ENCODE peak calls at places on chromosomes 2 and 18, in five cellular contexts. I, X, L, G and B are unnamed samples. For H3K4me1, the result is how much of the 10 kb centered on the place peaks cover.

GRCh38 chr2:205712508-205712907 is 30.2 kb downstream of the NRP2 start:
- DNase-seq in I (no peak), X (peak), L (no peak), G (no peak), B (no peak)

GRCh38 chr2:187593697-187594096 is 39.5 kb upstream of the TFPI start:
- DNase-seq in I (no peak), X (no peak), L (no peak), G (no peak), B (no peak)

GRCh38 chr2:232776435-232776834 is at the start of gene KCNJ13:
- DNase-seq in I (no peak), X (peak), L (no peak), G (no peak), B (no peak)

GRCh38 chr18:61702007-61702406 is 190.8 kb downstream of the RNF152 start:
- DNase-seq in I (no peak), X (peak), L (no peak), G (no peak), B (no peak)

GRCh38 chr2:27075219-27075871 is 3.1 kb upstream of the EMILIN1 start:
- DNase-seq in I (peak), X (no peak), L (peak), G (no peak), B (peak)

GRCh38 chr2:161207941-161208340 is 47.7 kb downstream of the TANK start:
- DNase-seq in I (no peak), X (no peak), L (no peak), G (no peak), B (no peak)

GRCh38 chr2:34025196-34025595 is 426.1 kb upstream of the FAM98A start:
- DNase-seq in I (no peak), X (no peak), L (no peak), G (no peak), B (no peak)

GRCh38 chr18:36610716-36611115 is 218.1 kb downstream of the TPGS2 start:
- DNase-seq in I (no peak), X (no peak), L (no peak), G (no peak), B (no peak)

GRCh38 chr2:49189512-49190225 is 35.4 kb upstream of the FSHR start:
- DNase-seq in I (no peak), X (no peak), L (no peak), G (no peak), B (no peak)

GRCh38 chr2:189782221-189782671 is 1.9 kb downstream of the ORMDL1 start:
- DNase-seq in I (no peak), X (peak), L (no peak), G (no peak), B (no peak)

GRCh38 chr18:44090453-44090852 is 590.2 kb upstream of the SETBP1 start:
- DNase-seq in I (no peak), X (peak), L (no peak), G (no peak), B (no peak)

GRCh38 chr2:151844217-151844896 is 16.1 kb upstream of the ARL5A start:
- DNase-seq in I (no peak), X (no peak), L (no peak), G (no peak), B (no peak)

GRCh38 chr2:28193552-28194383 is 198.9 kb upstream of the FOSL2 start:
- DNase-seq in I (no peak), X (peak), L (peak), G (no peak), B (no peak)

GRCh38 chr2:191304939-191305875 is 60.0 kb downstream of the MYO1B start:
- DNase-seq in I (peak), X (no peak), L (no peak), G (peak), B (peak)

GRCh38 chr2:174397773-174398172 is 2.2 kb downstream of the SCRN3 start:
- DNase-seq in I (no peak), X (no peak), L (no peak), G (no peak), B (no peak)

GRCh38 chr18:73645175-73645715 is 502.4 kb downstream of the FBXO15 start:
- DNase-seq in I (no peak), X (peak), L (no peak), G (no peak), B (no peak)

GRCh38 chr2:73111300-73112025 is 1.3 kb downstream of the RAB11FIP5 start:
- DNase-seq in I (peak), X (peak), L (no peak), G (no peak), B (no peak)

GRCh38 chr2:207830778-207831549 is 61.3 kb upstream of the FZD5 start:
- DNase-seq in I (no peak), X (no peak), L (no peak), G (no peak), B (no peak)

GRCh38 chr2:47127862-47128543 is 27.1 kb downstream of the STPG4 start:
- DNase-seq in I (no peak), X (no peak), L (no peak), G (no peak), B (no peak)

GRCh38 chr2:37746883-37747282 is 75.4 kb upstream of the CDC42EP3 start:
- DNase-seq in I (no peak), X (no peak), L (no peak), G (no peak), B (no peak)

GRCh38 chr2:44902767-44903166 is 38.7 kb upstream of the SIX3 start:
- DNase-seq in I (no peak), X (no peak), L (no peak), G (no peak), B (no peak)

GRCh38 chr2:220775856-220776467 is 796.1 kb downstream of the EPHA4 start:
- DNase-seq in I (no peak), X (peak), L (no peak), G (no peak), B (no peak)

GRCh38 chr2:85769236-85769986 is 15.6 kb downstream of the ATOH8 start:
- DNase-seq in I (no peak), X (no peak), L (peak), G (no peak), B (no peak)

GRCh38 chr2:28590496-28591301 is 94.8 kb downstream of the PLB1 start:
- DNase-seq in I (no peak), X (no peak), L (no peak), G (no peak), B (no peak)

GRCh38 chr2:164126960-164127359 is 391.2 kb upstream of the FIGN start:
- DNase-seq in I (no peak), X (no peak), L (no peak), G (no peak), B (no peak)

GRCh38 chr2:239488078-239488590 is 87.3 kb upstream of the HDAC4 start:
- DNase-seq in I (no peak), X (no peak), L (no peak), G (no peak), B (no peak)

GRCh38 chr2:120108049-120108448 is 95.2 kb downstream of the EPB41L5 start:
- DNase-seq in I (peak), X (peak), L (peak), G (peak), B (no peak)

GRCh38 chr2:46275995-46276394 is 21.2 kb upstream of the EPAS1 start:
- DNase-seq in I (peak), X (no peak), L (no peak), G (peak), B (peak)

GRCh38 chr2:20509301-20509765 is 62.5 kb downstream of the RHOB start:
- DNase-seq in I (no peak), X (no peak), L (no peak), G (no peak), B (no peak)

GRCh38 chr2:12265646-12266045 is 451.1 kb upstream of the TRIB2 start:
- DNase-seq in I (no peak), X (no peak), L (no peak), G (no peak), B (no peak)

GRCh38 chr18:37778417-37779165 is 213.0 kb upstream of the CELF4 start:
- DNase-seq in I (peak), X (peak), L (peak), G (peak), B (no peak)

GRCh38 chr2:63842149-63843061 is 709 bp downstream of the UGP2 start:
- DNase-seq in I (peak), X (peak), L (peak), G (peak), B (peak)

GRCh38 chr2:69798466-69798908 is 31.0 kb upstream of the GMCL1 start:
- DNase-seq in I (peak), X (no peak), L (no peak), G (peak), B (peak)

GRCh38 chr2:69989422-69990128 is 28.1 kb upstream of the ASPRV1 start:
- DNase-seq in I (no peak), X (peak), L (no peak), G (no peak), B (no peak)

GRCh38 chr2:84646514-84646913 is 130.2 kb downstream of the DNAH6 start:
- DNase-seq in I (no peak), X (no peak), L (no peak), G (no peak), B (no peak)

GRCh38 chr18:34734048-34734447 is 23.9 kb downstream of the DTNA start:
- DNase-seq in I (no peak), X (no peak), L (no peak), G (no peak), B (no peak)

GRCh38 chr2:227474406-227474805 is 2.5 kb downstream of the AGFG1 start:
- DNase-seq in I (no peak), X (peak), L (no peak), G (no peak), B (no peak)
- H3K4me3 ChIP-seq in I (no peak), X (peak), L (no peak), G (no peak), B (no peak)

DNA sequence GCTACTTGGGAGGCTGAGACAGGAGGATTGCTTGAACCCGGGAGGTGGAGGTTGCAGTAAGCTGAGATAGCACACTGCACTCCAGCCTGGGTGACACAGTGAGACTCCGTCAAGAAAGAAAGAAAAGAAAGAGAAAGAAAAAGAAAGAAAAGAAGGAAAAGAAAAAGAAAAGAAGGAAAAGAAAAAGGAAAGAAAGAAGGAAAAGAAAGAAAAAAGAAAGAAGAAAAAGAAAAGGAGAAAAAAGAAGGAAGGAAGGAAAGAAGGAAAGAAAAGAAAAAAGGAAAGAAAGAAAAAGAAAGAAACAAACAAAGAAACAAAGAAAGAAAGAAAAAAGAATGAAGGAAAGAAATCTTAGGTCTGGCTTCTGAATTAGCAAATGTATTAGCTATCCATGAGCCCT is 150.4 kb downstream of the TMEM163 start:
- DNase-seq in I (no peak), X (no peak), L (no peak), G (no peak), B (no peak)
- H3K27ac ChIP-seq in I (no peak), X (no peak), L (no peak), G (no peak), B (no peak)

GRCh38 chr2:168494190-168494711 is 38.2 kb downstream of the CERS6 start:
- DNase-seq in I (no peak), X (peak), L (no peak), G (no peak), B (no peak)

GRCh38 chr2:168490916-168491605 is 35.0 kb downstream of the CERS6 start:
- DNase-seq in I (peak), X (no peak), L (no peak), G (no peak), B (no peak)

GRCh38 chr2:168499500-168499899 is 43.4 kb downstream of the CERS6 start:
- DNase-seq in I (no peak), X (no peak), L (no peak), G (no peak), B (no peak)

GRCh38 chr2:168500516-168500915 is 44.4 kb downstream of the CERS6 start:
- DNase-seq in I (no peak), X (no peak), L (no peak), G (no peak), B (no peak)

DNA sequence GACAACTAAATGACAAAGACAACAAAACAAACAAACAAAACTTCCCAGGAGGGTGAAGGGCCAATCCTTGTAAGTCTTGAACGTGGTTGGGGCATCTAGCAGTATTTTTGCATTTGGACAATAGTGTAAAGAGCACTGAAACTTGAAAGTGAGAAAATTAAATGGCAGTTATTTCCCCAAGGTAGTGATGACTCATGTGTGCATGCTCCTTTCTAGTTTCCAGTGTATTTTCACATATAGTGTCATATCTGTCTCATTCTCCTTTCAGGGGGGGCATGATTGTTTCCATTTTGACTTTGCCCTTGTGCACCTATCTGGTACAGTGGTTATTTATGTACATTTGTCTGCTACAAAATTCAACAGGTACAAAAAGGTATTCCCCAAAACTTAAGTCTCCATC is 39.5 kb downstream of the CERS6 start:
- DNase-seq in I (no peak), X (no peak), L (no peak), G (no peak), B (no peak)
- H3K4me1 ChIP-seq in I (under half), X (under half), L (under half), G (under half), B (under half)

GRCh38 chr2:10132043-10132575 is 9.6 kb downstream of the RRM2 start:
- DNase-seq in I (no peak), X (no peak), L (no peak), G (no peak), B (no peak)
- H3K4me3 ChIP-seq in I (no peak), X (no peak), L (no peak), G (no peak), B (no peak)